ENCODE peak calls at places on chromosome X, in nine cellular contexts. P is amniotic epithelial cell, F is T-helper 9 cell, M is GM04504, X is T-helper 1 cell, Q is H1, E is OCI-M1, S is esophagus squamous epithelium, O is thoracic aorta. U is an unnamed sample.

GRCh38 chrX:115260330-115260729 is 26.4 kb upstream of the LRCH2 start:
- DNase-seq in P (peak), F (no peak), M (peak), X (no peak), Q (no peak), E (no peak), S (no peak), O (no peak), U (no peak)

GRCh38 chrX:71542825-71543224 is 9.9 kb downstream of the OGT start:
- DNase-seq in P (no peak), F (no peak), M (no peak), X (no peak), Q (no peak), E (no peak), S (no peak), O (no peak), U (no peak)

GRCh38 chrX:7100022-7100421 is 47.5 kb upstream of the STS start:
- DNase-seq in P (no peak), F (no peak), M (no peak), X (no peak), Q (no peak), E (no peak), S (no peak), O (no peak), U (no peak)

GRCh38 chrX:105646592-105647372 is 175.6 kb upstream of the NRK start:
- DNase-seq in P (no peak), F (no peak), M (no peak), X (no peak), Q (no peak), E (no peak), S (no peak), O (no peak), U (no peak)

GRCh38 chrX:153463556-153463955 is 6.8 kb downstream of the HAUS7 start:
- DNase-seq in P (no peak), F (no peak), M (no peak), X (no peak), Q (no peak), E (no peak), S (no peak), O (no peak), U (no peak)

GRCh38 chrX:39645059-39645895 is 452.5 kb downstream of the BCOR start:
- DNase-seq in P (peak), F (no peak), M (peak), X (no peak), Q (no peak), E (no peak), S (no peak), O (peak), U (no peak)

GRCh38 chrX:150765782-150766350 is 72.7 kb downstream of the MTMR1 start:
- DNase-seq in P (no peak), F (no peak), M (no peak), X (no peak), Q (no peak), E (no peak), S (no peak), O (no peak), U (no peak)

GRCh38 chrX:134761788-134762187 is 103.5 kb upstream of the PLAC1 start:
- DNase-seq in P (peak), F (no peak), M (no peak), X (no peak), Q (no peak), E (peak), S (no peak), O (no peak), U (no peak)

GRCh38 chrX:77894921-77895886 is at the start of gene MAGT1:
- DNase-seq in P (peak), F (peak), M (peak), X (peak), Q (peak), E (peak), S (peak), O (peak), U (peak)

GRCh38 chrX:106963111-106963510 is 36.9 kb downstream of the MORC4 start:
- DNase-seq in P (no peak), F (no peak), M (no peak), X (no peak), Q (no peak), E (no peak), S (no peak), O (no peak), U (no peak)

U was measured in foreskin melanocyte.